ENCODE peak calls at places on chromosomes 2 and 18, in four cellular contexts. J, P, O and E are unnamed samples.

GRCh38 chr2:240991378-240992263 is 6.8 kb upstream of the SNED1 start:
- DNase-seq in J (peak), P (peak), O (peak), E (peak)

GRCh38 chr18:61530681-61531080 is 197.5 kb downstream of the CDH20 start:
- DNase-seq in J (no peak), P (no peak), O (no peak), E (no peak)

GRCh38 chr2:233062447-233062842 is 2.3 kb downstream of the INPP5D start:
- DNase-seq in J (no peak), P (no peak), O (no peak), E (no peak)

GRCh38 chr2:147045113-147045512 is 799.7 kb upstream of the ACVR2A start:
- DNase-seq in J (peak), P (no peak), O (peak), E (peak)

GRCh38 chr18:28581503-28582169 is 404.7 kb upstream of the CDH2 start:
- DNase-seq in J (peak), P (no peak), O (no peak), E (no peak)

GRCh38 chr2:39836638-39837037 is 57.6 kb upstream of the THUMPD2 start:
- DNase-seq in J (no peak), P (no peak), O (no peak), E (no peak)

GRCh38 chr2:60974652-60975051 is 42.9 kb upstream of the PEX13 start:
- DNase-seq in J (no peak), P (no peak), O (no peak), E (no peak)

GRCh38 chr18:63098014-63098981 is 221.3 kb downstream of the BCL2 start:
- DNase-seq in J (no peak), P (no peak), O (no peak), E (no peak)

GRCh38 chr2:109383505-109384307 is 230.1 kb downstream of the SEPTIN10 start:
- DNase-seq in J (no peak), P (no peak), O (no peak), E (no peak)

GRCh38 chr18:37987901-37988300 is 422.3 kb upstream of the CELF4 start:
- DNase-seq in J (no peak), P (no peak), O (no peak), E (no peak)

GRCh38 chr18:13222371-13223281 is 4.1 kb downstream of the LDLRAD4 start:
- DNase-seq in J (peak), P (peak), O (no peak), E (peak)

GRCh38 chr2:198004173-198004572 is 199.8 kb downstream of the PLCL1 start:
- DNase-seq in J (peak), P (no peak), O (no peak), E (peak)

GRCh38 chr2:237535385-237536082 is 30.8 kb upstream of the PRLH start:
- DNase-seq in J (no peak), P (no peak), O (no peak), E (no peak)

GRCh38 chr2:43136862-43137261 is 89.5 kb downstream of the ZFP36L2 start:
- DNase-seq in J (no peak), P (no peak), O (no peak), E (no peak)